ENCODE peak calls at places on chromosomes 12 and 14, in nine cellular contexts. G is breast epithelium, M is stomach, N is esophagus muscularis mucosa, B is endothelial cell of umbilical vein, U is upper lobe of left lung, F is GM23338, C is HCT116, Q is HepG2. S is an unnamed sample.

GRCh38 chr12:123085730-123086487 is 65.0 kb downstream of the PITPNM2 start:
- DNase-seq in G (peak), M (peak), N (no peak), B (peak), U (no peak), F (no peak), C (peak), Q (peak), S (peak)

GRCh38 chr12:104011265-104011664 is 38.7 kb downstream of the GLT8D2 start:
- DNase-seq in G (no peak), M (no peak), N (no peak), B (peak), U (no peak), F (no peak), C (peak), Q (no peak), S (no peak)

GRCh38 chr14:29838752-29839151 is 88.9 kb downstream of the PRKD1 start:
- DNase-seq in G (no peak), M (no peak), N (no peak), B (no peak), U (no peak), F (no peak), C (no peak), Q (no peak), S (no peak)

GRCh38 chr12:27711312-27711682 is 665 bp downstream of the MRPS35 start:
- DNase-seq in G (no peak), M (no peak), N (no peak), B (no peak), U (no peak), F (peak), C (no peak), Q (no peak), S (no peak)

GRCh38 chr12:29818925-29819324 is 35.2 kb upstream of the TMTC1 start:
- DNase-seq in G (no peak), M (no peak), N (no peak), B (no peak), U (no peak), F (no peak), C (no peak), Q (no peak), S (no peak)

GRCh38 chr12:104549820-104550480 is 93.2 kb downstream of the CHST11 start:
- DNase-seq in G (no peak), M (no peak), N (no peak), B (no peak), U (no peak), F (no peak), C (peak), Q (no peak), S (no peak)

GRCh38 chr14:89134640-89135039 is 282.4 kb downstream of the FOXN3 start:
- DNase-seq in G (no peak), M (peak), N (no peak), B (no peak), U (no peak), F (no peak), C (no peak), Q (no peak), S (no peak)

GRCh38 chr12:111024205-111024794 is 103.9 kb upstream of the MYL2 start:
- DNase-seq in G (no peak), M (peak), N (no peak), B (peak), U (no peak), F (peak), C (peak), Q (peak), S (peak)

GRCh38 chr12:88310069-88310468 is 168.0 kb downstream of the TMTC3 start:
- DNase-seq in G (no peak), M (no peak), N (no peak), B (peak), U (no peak), F (no peak), C (no peak), Q (no peak), S (no peak)

GRCh38 chr12:114682920-114683708 is 861 bp downstream of the TBX3 start:
- DNase-seq in G (no peak), M (peak), N (no peak), B (peak), U (peak), F (no peak), C (no peak), Q (no peak), S (peak)

GRCh38 chr14:35558680-35559079 is 24.7 kb downstream of the INSM2 start:
- DNase-seq in G (no peak), M (no peak), N (no peak), B (no peak), U (no peak), F (peak), C (no peak), Q (no peak), S (no peak)

GRCh38 chr12:132071001-132071810 is 72.9 kb downstream of the DDX51 start:
- DNase-seq in G (no peak), M (no peak), N (no peak), B (no peak), U (no peak), F (no peak), C (no peak), Q (no peak), S (no peak)

GRCh38 chr12:15834575-15834974 is 45.4 kb upstream of the EPS8 start:
- DNase-seq in G (no peak), M (no peak), N (peak), B (no peak), U (no peak), F (no peak), C (no peak), Q (no peak), S (no peak)

GRCh38 chr14:55846852-55847471 is 267.0 kb downstream of the KTN1 start:
- DNase-seq in G (no peak), M (no peak), N (no peak), B (no peak), U (no peak), F (no peak), C (no peak), Q (no peak), S (no peak)

GRCh38 chr12:52084491-52085231 is 5.2 kb downstream of the SMIM41 start:
- DNase-seq in G (no peak), M (no peak), N (no peak), B (no peak), U (peak), F (no peak), C (no peak), Q (no peak), S (no peak)

GRCh38 chr12:43722621-43723020 is 36.0 kb downstream of the PUS7L start:
- DNase-seq in G (no peak), M (no peak), N (no peak), B (no peak), U (no peak), F (no peak), C (no peak), Q (no peak), S (no peak)

GRCh38 chr14:91912035-91912434 is 35.5 kb downstream of the FBLN5 start:
- DNase-seq in G (no peak), M (no peak), N (no peak), B (no peak), U (no peak), F (no peak), C (no peak), Q (no peak), S (no peak)

GRCh38 chr12:2912216-2912575 is 21.5 kb downstream of the TULP3 start:
- DNase-seq in G (no peak), M (no peak), N (no peak), B (no peak), U (no peak), F (no peak), C (no peak), Q (no peak), S (no peak)

GRCh38 chr12:113227169-113227568 is 5.9 kb downstream of the TPCN1 start:
- DNase-seq in G (peak), M (no peak), N (no peak), B (no peak), U (no peak), F (no peak), C (no peak), Q (no peak), S (no peak)

GRCh38 chr12:111407371-111408115 is 1.8 kb downstream of the SH2B3 start:
- DNase-seq in G (no peak), M (no peak), N (no peak), B (no peak), U (no peak), F (no peak), C (no peak), Q (no peak), S (no peak)

GRCh38 chr12:131102991-131103609 is 149.4 kb downstream of the ADGRD1 start:
- DNase-seq in G (no peak), M (peak), N (no peak), B (no peak), U (peak), F (no peak), C (no peak), Q (no peak), S (peak)

GRCh38 chr12:109130755-109131521 is 14.6 kb downstream of the ACACB start:
- DNase-seq in G (no peak), M (peak), N (no peak), B (no peak), U (peak), F (peak), C (peak), Q (no peak), S (peak)

GRCh38 chr12:107884769-107885694 is 110.5 kb downstream of the ASCL4 start:
- DNase-seq in G (no peak), M (peak), N (no peak), B (peak), U (no peak), F (peak), C (peak), Q (peak), S (peak)

GRCh38 chr12:26187014-26187413 is 8.4 kb upstream of the SSPN start:
- DNase-seq in G (no peak), M (no peak), N (no peak), B (no peak), U (peak), F (no peak), C (no peak), Q (no peak), S (no peak)

GRCh38 chr12:27973487-27973890 is 956 bp upstream of the PTHLH start:
- DNase-seq in G (no peak), M (no peak), N (no peak), B (no peak), U (no peak), F (peak), C (no peak), Q (no peak), S (no peak)

GRCh38 chr14:94011795-94012194 is 14.3 kb upstream of the OTUB2 start:
- DNase-seq in G (no peak), M (no peak), N (no peak), B (no peak), U (no peak), F (no peak), C (no peak), Q (no peak), S (no peak)

GRCh38 chr14:45838597-45838996 is 585.6 kb upstream of the MIS18BP1 start:
- DNase-seq in G (no peak), M (no peak), N (no peak), B (no peak), U (no peak), F (peak), C (no peak), Q (no peak), S (no peak)

GRCh38 chr12:9773216-9773877 is 12.6 kb upstream of the CD69 start:
- DNase-seq in G (no peak), M (no peak), N (no peak), B (no peak), U (no peak), F (no peak), C (no peak), Q (no peak), S (no peak)

GRCh38 chr12:115963030-115963480 is 314.4 kb downstream of the MED13L start:
- DNase-seq in G (no peak), M (no peak), N (no peak), B (no peak), U (no peak), F (no peak), C (no peak), Q (no peak), S (no peak)

GRCh38 chr12:111598637-111599458 is at the start of gene ATXN2:
- DNase-seq in G (peak), M (peak), N (no peak), B (peak), U (peak), F (peak), C (no peak), Q (no peak), S (peak)

GRCh38 chr14:27253946-27254345 is 656.1 kb upstream of the NOVA1 start:
- DNase-seq in G (no peak), M (no peak), N (no peak), B (no peak), U (no peak), F (peak), C (no peak), Q (no peak), S (no peak)

GRCh38 chr12:7984900-7985299 is 47.6 kb upstream of the FOXJ2 start:
- DNase-seq in G (no peak), M (no peak), N (no peak), B (no peak), U (no peak), F (no peak), C (no peak), Q (no peak), S (no peak)

GRCh38 chr12:7994731-7995205 is 37.7 kb upstream of the FOXJ2 start:
- DNase-seq in G (peak), M (no peak), N (no peak), B (no peak), U (no peak), F (peak), C (no peak), Q (no peak), S (no peak)

GRCh38 chr12:7985802-7986418 is 46.6 kb upstream of the FOXJ2 start:
- DNase-seq in G (no peak), M (no peak), N (no peak), B (no peak), U (no peak), F (no peak), C (no peak), Q (no peak), S (no peak)

GRCh38 chr12:7995266-7995963 is 37.1 kb upstream of the FOXJ2 start:
- DNase-seq in G (peak), M (peak), N (peak), B (peak), U (no peak), F (peak), C (peak), Q (peak), S (peak)

DNA sequence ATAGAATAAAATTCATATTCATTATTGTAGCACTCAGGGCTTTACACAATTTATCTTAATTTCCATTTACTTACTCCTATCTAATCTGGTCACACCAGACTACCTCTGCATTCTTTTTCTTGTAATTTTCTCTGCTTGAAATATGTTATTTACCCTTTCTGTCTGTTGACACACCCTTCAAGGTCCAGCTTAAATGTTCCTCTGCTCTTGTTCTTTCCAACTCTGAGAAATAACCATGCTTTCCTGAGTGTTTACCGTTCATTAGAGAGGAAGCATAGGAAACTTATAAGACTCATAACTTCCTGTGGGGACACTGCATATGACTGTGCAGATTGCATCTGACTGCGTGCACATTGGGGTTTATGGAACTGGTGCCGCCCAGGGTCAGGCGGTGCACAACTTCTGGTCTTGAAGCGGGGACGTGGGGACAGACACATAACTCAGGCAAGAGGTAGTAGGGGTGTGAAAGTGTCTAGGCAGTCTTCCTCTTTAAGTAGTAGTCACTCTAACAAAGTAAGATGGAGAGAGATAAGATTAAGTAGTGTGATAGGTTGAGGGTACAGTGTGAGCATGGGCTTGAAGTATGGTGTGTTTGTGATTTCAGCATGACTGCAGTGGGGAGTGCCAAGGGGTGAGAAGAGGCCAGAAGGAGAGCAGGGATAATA is 42.6 kb upstream of the FOXJ2 start:
- DNase-seq in G (no peak), M (peak), N (no peak), B (peak), U (no peak), F (no peak), C (no peak), Q (no peak), S (peak)
- TF ChIP-seq POLR2AphosphoS5 in G (no peak), M (peak), N (peak), B (peak), U (peak), F (no peak), C (no peak), Q (no peak), S (no peak)

GRCh38 chr14:81401420-81402122 is 1.4 kb upstream of the STON2 start:
- DNase-seq in G (no peak), M (no peak), N (peak), B (no peak), U (no peak), F (no peak), C (peak), Q (no peak), S (no peak)
- H3K4me3 ChIP-seq in G (no peak), M (no peak), N (no peak), B (no peak), U (no peak), F (no peak), C (peak), Q (no peak), S (no peak)

DNA sequence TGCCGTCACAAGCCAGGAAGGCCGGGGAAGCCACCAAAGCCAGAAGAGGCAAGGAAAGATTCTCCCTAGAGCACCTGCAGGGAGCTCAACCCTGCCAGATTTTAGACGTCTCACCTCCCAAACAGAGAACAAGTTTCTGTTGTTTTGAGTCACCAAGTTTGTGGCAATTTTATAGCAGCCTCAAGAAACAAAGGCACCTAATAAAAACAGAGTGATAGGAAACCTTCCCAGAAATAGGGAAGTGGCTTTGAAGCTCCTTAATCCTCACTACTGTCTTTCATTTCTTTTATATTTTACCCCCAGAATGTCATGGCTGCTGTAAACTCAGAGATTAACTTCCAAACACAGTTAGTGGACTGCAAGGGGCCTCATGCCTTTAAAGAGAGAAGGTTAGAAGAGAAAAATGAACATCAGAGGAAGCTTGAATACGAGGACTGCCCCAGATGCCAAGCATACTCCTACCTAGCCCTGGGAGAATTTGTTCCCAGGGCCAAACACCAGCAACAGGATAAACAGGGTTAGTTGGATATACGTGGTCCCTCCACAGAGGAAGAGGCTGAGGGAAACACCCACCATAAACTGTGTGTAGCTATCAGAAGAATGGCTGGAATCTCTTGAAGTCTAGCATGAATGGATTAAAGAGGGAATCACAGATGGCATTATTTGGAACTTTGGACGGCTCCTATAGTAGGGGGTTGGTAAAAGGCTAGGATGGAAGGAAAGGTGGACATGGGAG is 148.3 kb downstream of the KCNA5 start:
- DNase-seq in G (no peak), M (no peak), N (no peak), B (no peak), U (no peak), F (no peak), C (no peak), Q (no peak), S (no peak)
- TF ChIP-seq POLR2AphosphoS5 in G (no peak), M (no peak), N (no peak), B (no peak), U (no peak), F (no peak), C (no peak), Q (no peak), S (no peak)

DNA sequence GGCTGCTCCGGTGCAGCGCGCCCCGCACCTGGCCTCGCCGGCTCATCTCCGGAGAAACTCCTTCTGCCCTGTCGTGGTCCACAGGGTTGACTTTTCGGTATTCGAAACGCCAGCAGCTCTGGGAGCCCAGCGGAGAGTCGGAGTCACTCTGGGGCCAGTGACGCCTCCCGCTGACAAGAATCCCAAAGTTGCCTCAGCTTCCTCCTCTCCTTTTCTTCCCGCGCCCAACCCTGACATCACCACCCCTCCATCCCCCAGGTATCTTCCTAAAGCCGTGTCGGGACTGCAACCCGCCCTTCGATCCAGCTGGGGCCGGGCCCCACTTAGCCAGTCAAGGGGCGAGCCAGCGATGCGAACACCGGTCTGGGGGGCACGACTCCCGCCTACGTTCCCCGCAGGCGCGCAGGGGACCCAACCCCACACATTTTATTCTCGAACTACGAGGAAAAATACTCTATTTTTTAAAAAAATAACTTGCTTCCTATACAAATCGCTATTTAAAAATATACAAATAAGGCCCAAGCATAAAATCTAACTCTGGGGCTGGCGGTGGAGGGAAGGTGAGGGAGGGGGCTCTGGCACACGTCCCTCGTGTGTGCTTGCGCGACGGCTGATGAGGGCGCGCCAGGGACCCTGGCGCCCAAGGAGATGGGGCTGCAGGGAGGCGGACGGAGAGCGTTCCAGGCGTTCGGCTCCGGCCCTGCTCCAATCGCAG is 2.1 kb downstream of the NKX2-8 start:
- DNase-seq in G (no peak), M (no peak), N (no peak), B (no peak), U (peak), F (peak), C (no peak), Q (no peak), S (no peak)
- H3K4me3 ChIP-seq in G (no peak), M (peak), N (peak), B (no peak), U (no peak), F (peak), C (no peak), Q (no peak), S (no peak)

DNA sequence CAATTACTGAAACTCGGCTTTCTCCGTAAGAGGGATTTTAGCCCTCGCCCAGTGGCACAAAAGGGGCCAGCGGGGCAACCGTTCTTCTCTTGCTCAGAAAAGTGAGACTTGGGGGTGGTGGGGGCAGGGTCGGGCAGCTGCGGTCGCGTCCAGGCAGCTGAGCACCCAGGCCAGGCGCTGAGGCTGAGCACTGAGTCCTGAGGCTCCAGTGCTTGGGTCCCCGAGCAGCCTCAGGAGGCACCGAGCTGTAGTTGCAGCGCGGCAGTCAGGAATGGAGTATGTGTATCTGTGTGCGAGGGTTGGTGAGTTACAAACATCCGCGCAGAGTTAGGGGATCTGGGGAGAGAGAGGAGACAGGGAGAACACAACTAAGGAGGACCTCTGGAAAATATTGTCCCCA is 4.1 kb upstream of the HOXC6 start:
- DNase-seq in G (no peak), M (no peak), N (no peak), B (no peak), U (peak), F (peak), C (no peak), Q (no peak), S (no peak)
- TF ChIP-seq POLR2AphosphoS5 in G (no peak), M (no peak), N (no peak), B (no peak), U (no peak), F (no peak), C (no peak), Q (no peak), S (no peak)

GRCh38 chr14:106843376-106843775 is 1317.0 kb downstream of the TMEM121 start:
- DNase-seq in G (no peak), M (no peak), N (no peak), B (no peak), U (no peak), F (no peak), C (no peak), Q (no peak), S (no peak)
- H3K4me3 ChIP-seq in G (no peak), M (peak), N (peak), B (no peak), U (no peak), F (no peak), C (no peak), Q (peak), S (peak)